ENCODE peak calls at places on chromosomes 2 and 18, in ten cellular contexts. E is AG10803; B is upper lobe of right lung; G is bronchial epithelial cell; N is kidney epithelial cell; Y is WTC11; F is DND-41; C is GM13976; R is nephron progenitor cell; A is activated CD8-positive, alpha-beta T cell treated with anti-CD3 and anti-CD28 coated beads for 36 hours. D is an unnamed sample.

GRCh38 chr18:8643479-8643878 is 34.2 kb downstream of the RAB12 start:
- DNase-seq in A (no peak), B (no peak), Y (no peak), E (peak), F (no peak), C (no peak), G (no peak), R (no peak), N (no peak), D (no peak)

GRCh38 chr18:8706981-8707940 is 1.9 kb downstream of the MTCL1 start:
- DNase-seq in G (peak), A (peak), N (no peak), B (peak), E (peak), Y (peak), R (peak), C (peak), F (no peak), D (peak)

GRCh38 chr18:63817441-63818051 is 42.3 kb downstream of the SERPINB7 start:
- DNase-seq in G (no peak), C (no peak), Y (no peak), N (no peak), E (peak), A (no peak), B (no peak), F (no peak), R (no peak), D (no peak)

GRCh38 chr2:58594762-58595161 is 353.6 kb upstream of the FANCL start:
- DNase-seq in Y (no peak), B (no peak), N (no peak), E (no peak), A (no peak), F (no peak), G (peak), C (no peak), R (no peak), D (no peak)

GRCh38 chr2:174121612-174122011 is 126.7 kb downstream of the OLA1 start:
- DNase-seq in G (peak), R (no peak), N (no peak), E (no peak), Y (no peak), A (no peak), B (no peak), F (no peak), C (no peak), D (no peak)

GRCh38 chr2:43133708-43134570 is 92.5 kb downstream of the ZFP36L2 start:
- DNase-seq in Y (no peak), B (peak), G (no peak), A (peak), E (no peak), F (peak), N (no peak), C (peak), R (no peak), D (peak)

GRCh38 chr18:74951165-74951760 is 257.7 kb downstream of the PTGR3 start:
- DNase-seq in A (no peak), E (peak), N (peak), F (no peak), Y (no peak), C (peak), G (peak), B (peak), R (no peak), D (no peak)

GRCh38 chr2:27771202-27771547 is 344 bp upstream of the MRPL33 start:
- DNase-seq in B (no peak), E (no peak), Y (no peak), C (no peak), G (no peak), A (no peak), R (no peak), F (no peak), N (no peak), D (no peak)

GRCh38 chr2:158204741-158205165 is 103.1 kb downstream of the UPP2 start:
- DNase-seq in R (no peak), C (no peak), E (peak), G (no peak), Y (no peak), N (no peak), F (no peak), A (no peak), B (no peak), D (no peak)

GRCh38 chr2:180057706-180058412 is 50.8 kb upstream of the CWC22 start:
- DNase-seq in R (no peak), B (no peak), Y (no peak), F (no peak), G (no peak), N (no peak), E (no peak), A (no peak), C (no peak), D (no peak)

GRCh38 chr18:6413554-6414117 is 1.1 kb downstream of the L3MBTL4 start:
- DNase-seq in N (no peak), G (no peak), E (no peak), F (no peak), B (no peak), R (no peak), A (no peak), Y (no peak), C (no peak), D (no peak)

GRCh38 chr2:241734208-241734466 is 293 bp upstream of the D2HGDH start:
- DNase-seq in A (no peak), E (no peak), Y (no peak), C (no peak), B (no peak), N (no peak), G (no peak), F (no peak), R (no peak), D (no peak)

GRCh38 chr2:62586981-62587380 is 81.0 kb upstream of the TMEM17 start:
- DNase-seq in Y (no peak), N (no peak), C (peak), A (no peak), E (peak), G (peak), F (no peak), R (no peak), B (no peak), D (no peak)

GRCh38 chr2:121055501-121055900 is 229.5 kb downstream of the TFCP2L1 start:
- DNase-seq in A (no peak), N (no peak), G (no peak), E (no peak), R (no peak), B (no peak), F (no peak), C (no peak), Y (no peak), D (no peak)

GRCh38 chr18:40852406-40852805 is 1102.6 kb upstream of the PIK3C3 start:
- DNase-seq in C (no peak), B (no peak), F (no peak), Y (no peak), G (peak), N (no peak), A (no peak), E (no peak), R (no peak), D (no peak)

GRCh38 chr2:218027426-218028188 is 24.8 kb upstream of the TNS1 start:
- DNase-seq in C (no peak), Y (no peak), F (no peak), B (peak), A (no peak), G (no peak), R (no peak), E (no peak), N (no peak), D (no peak)

GRCh38 chr18:77108001-77108692 is 24.4 kb downstream of the MBP start:
- DNase-seq in N (peak), Y (no peak), A (peak), F (peak), C (no peak), E (peak), B (no peak), R (no peak), G (peak), D (peak)

GRCh38 chr2:239113164-239113563 is 265.3 kb downstream of the TWIST2 start:
- DNase-seq in R (no peak), B (no peak), A (no peak), E (peak), F (no peak), C (no peak), Y (no peak), G (no peak), N (no peak), D (no peak)

GRCh38 chr2:98818164-98818563 is 87.2 kb upstream of the MGAT4A start:
- DNase-seq in C (no peak), Y (no peak), E (no peak), A (no peak), B (no peak), G (no peak), N (no peak), F (peak), R (no peak), D (no peak)

GRCh38 chr2:55370208-55370607 is 49.4 kb downstream of the CCDC88A start:
- DNase-seq in Y (no peak), F (no peak), R (no peak), B (no peak), G (no peak), N (no peak), A (no peak), C (no peak), E (no peak), D (no peak)

GRCh38 chr18:55106466-55106865 is 147.2 kb upstream of the CCDC68 start:
- DNase-seq in E (no peak), N (no peak), R (no peak), Y (no peak), A (no peak), C (no peak), G (no peak), F (no peak), B (no peak), D (no peak)

GRCh38 chr18:58661423-58661822 is 9.8 kb upstream of the MALT1 start:
- DNase-seq in B (no peak), Y (no peak), N (no peak), C (no peak), G (no peak), E (peak), A (no peak), F (no peak), R (no peak), D (no peak)

GRCh38 chr18:55090566-55091187 is 131.4 kb upstream of the CCDC68 start:
- DNase-seq in G (no peak), R (no peak), F (no peak), C (no peak), Y (no peak), N (no peak), A (no peak), E (no peak), B (no peak), D (no peak)

GRCh38 chr2:219496781-219497494 is 1.8 kb upstream of the GMPPA start:
- DNase-seq in B (no peak), A (no peak), Y (peak), R (no peak), F (no peak), N (no peak), E (no peak), G (no peak), C (no peak), D (no peak)

GRCh38 chr2:70831861-70832260 is 3.8 kb downstream of the CD207 start:
- DNase-seq in R (no peak), F (no peak), Y (no peak), B (peak), A (no peak), E (no peak), C (no peak), N (no peak), G (no peak), D (no peak)

GRCh38 chr2:237922641-237923361 is 44.0 kb upstream of the UBE2F start:
- DNase-seq in A (peak), F (no peak), B (no peak), E (no peak), C (no peak), N (no peak), Y (no peak), G (peak), R (no peak), D (no peak)

DNA sequence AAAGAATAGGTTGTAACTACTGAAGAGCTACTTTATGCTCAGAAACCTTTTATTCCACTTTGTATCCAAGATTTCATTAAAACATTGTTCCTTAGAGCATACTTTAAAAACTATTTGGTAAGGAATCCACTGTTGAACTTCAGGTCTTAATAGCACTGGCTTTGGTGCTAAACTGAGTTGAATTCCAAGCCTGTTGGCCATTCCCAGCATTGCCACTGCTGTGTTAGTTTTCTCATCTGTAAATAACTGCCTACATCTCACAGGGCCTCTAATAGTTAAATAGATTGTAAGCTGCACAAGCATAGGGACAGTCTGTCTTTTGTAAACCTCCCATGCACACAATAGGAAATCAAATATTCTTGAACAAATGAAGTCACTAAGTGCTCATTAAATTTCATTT is 86.6 kb downstream of the ORC4 start:
- DNase-seq in R (no peak), E (no peak), G (no peak), C (no peak), N (no peak), Y (no peak), B (no peak), F (no peak), A (no peak), D (no peak)
- TF ChIP-seq CTCF in R (no peak), E (no peak), G (no peak), C (no peak), N (no peak), Y (no peak), B (no peak), F (no peak), A (no peak), D (no peak)

GRCh38 chr2:233085037-233085838 is 25.1 kb downstream of the INPP5D start:
- DNase-seq in G (no peak), Y (no peak), B (peak), A (no peak), N (no peak), F (no peak), E (no peak), R (no peak), C (no peak), D (no peak)

GRCh38 chr2:233082934-233083755 is 23.0 kb downstream of the INPP5D start:
- DNase-seq in G (no peak), N (no peak), F (no peak), Y (no peak), R (no peak), A (no peak), C (no peak), E (no peak), B (peak), D (peak)

GRCh38 chr2:233084488-233084887 is 24.3 kb downstream of the INPP5D start:
- DNase-seq in A (peak), E (no peak), G (no peak), C (no peak), B (peak), R (no peak), Y (no peak), F (no peak), N (no peak), D (peak)

GRCh38 chr2:233082222-233082933 is 22.2 kb downstream of the INPP5D start:
- DNase-seq in E (no peak), B (peak), A (peak), N (no peak), F (no peak), Y (no peak), C (peak), R (no peak), G (no peak), D (peak)

DNA sequence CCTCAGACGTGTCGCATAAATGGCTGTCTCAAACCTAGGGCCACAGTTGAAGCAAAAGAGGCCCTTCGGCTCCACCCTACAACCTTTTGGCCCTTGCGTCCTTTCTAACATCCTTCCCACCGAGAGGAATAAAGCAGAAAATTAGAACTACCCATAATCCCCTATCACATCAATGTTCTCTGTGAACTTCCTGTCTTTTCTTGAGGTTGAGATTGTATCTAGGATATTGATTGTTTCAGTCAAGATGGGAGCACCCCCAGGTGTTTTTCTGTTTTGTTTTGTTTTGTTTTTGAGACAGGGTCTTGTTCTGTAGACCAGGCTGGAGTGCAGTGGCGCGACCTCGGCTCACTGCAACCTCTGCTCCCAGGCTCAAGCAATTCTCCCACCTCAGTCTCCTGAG is 23.6 kb downstream of the INPP5D start:
- DNase-seq in A (no peak), F (no peak), E (no peak), G (no peak), Y (no peak), C (no peak), N (no peak), B (peak), R (no peak), D (no peak)
- TF ChIP-seq CTCF in A (no peak), F (no peak), E (no peak), G (no peak), Y (no peak), C (no peak), N (no peak), B (no peak), R (no peak), D (no peak)

DNA sequence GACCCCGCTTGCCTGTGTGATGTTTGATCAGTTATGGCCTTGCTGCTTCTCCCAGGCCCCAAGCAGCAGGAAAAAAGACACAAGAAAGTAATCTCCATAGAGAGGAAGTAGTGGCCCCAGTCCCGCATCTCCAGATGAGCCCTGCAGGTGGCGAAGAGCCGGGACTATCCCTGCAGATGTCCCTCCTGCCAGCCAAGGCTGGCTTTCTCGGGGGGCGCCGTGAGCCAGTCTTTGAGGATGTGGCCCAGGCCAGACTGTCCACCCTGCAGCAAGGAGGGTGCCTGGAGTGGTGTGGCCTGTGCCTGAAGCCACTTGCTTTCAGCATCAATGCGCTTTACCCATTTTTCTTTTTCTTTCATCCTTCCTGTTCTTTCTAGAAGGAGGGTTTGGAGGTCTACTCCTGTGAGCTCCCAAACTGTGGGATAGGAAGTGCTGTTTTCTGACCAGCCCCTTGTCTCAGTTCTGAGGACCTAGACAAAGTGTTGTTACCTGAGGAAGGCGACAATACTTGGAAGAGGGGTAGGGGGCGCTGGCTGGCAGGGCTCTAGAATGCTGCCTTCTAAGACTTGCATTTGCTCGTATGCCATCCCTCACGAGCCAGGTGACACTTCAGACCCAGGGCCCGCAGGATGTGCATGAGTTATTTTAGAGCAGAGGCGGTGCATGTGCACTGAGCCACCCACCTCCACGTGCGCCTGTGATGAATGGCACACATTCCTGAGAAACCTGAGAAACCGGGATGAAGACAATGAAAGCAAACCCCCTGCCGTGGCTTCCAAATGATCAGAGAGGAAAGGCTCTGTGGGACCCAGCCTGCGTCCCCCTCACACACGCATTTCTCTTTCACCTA is 255.8 kb downstream of the FBXO15 start:
- DNase-seq in F (no peak), Y (peak), A (peak), G (no peak), C (peak), E (no peak), N (no peak), R (peak), B (no peak), D (no peak)
- TF ChIP-seq CTCF in F (peak), Y (no peak), A (no peak), G (peak), C (no peak), E (peak), N (peak), R (peak), B (no peak), D (no peak)

GRCh38 chr2:39435974-39436591 is 1.0 kb downstream of the MAP4K3 start:
- DNase-seq in B (no peak), R (peak), E (peak), G (no peak), F (no peak), A (no peak), Y (no peak), N (no peak), C (no peak), D (peak)
- TF ChIP-seq CTCF in B (no peak), R (no peak), E (no peak), G (no peak), F (no peak), A (no peak), Y (no peak), N (no peak), C (no peak), D (no peak)

GRCh38 chr18:29874519-29875098 is 1167.9 kb downstream of the DSC3 start:
- DNase-seq in N (peak), F (peak), C (peak), A (no peak), Y (peak), B (no peak), E (peak), G (peak), R (peak), D (peak)
- TF ChIP-seq CTCF in N (peak), F (peak), C (peak), A (peak), Y (peak), B (peak), E (peak), G (peak), R (peak), D (peak)